ENCODE peak calls at places on chromosomes 16 and 17, in eight cellular contexts. F is vagina, W is AG04450, D is GM12865, B is fibroblast of villous mesenchyme, U is heart left ventricle, P is epithelial cell of esophagus, J is tibial artery. X is an unnamed sample.

GRCh38 chr17:58303981-58304734 is 23.4 kb upstream of the MPO start:
- DNase-seq in P (peak), W (no peak), U (peak), F (no peak), D (peak), B (peak), J (peak), X (peak)

GRCh38 chr17:42760652-42761581 is at the start of gene RAMP2:
- DNase-seq in U (peak), B (no peak), F (no peak), J (no peak), P (peak), D (peak), W (no peak), X (no peak)

GRCh38 chr17:68198931-68199836 is 48.7 kb upstream of the AMZ2 start:
- DNase-seq in F (peak), W (no peak), D (no peak), B (no peak), U (no peak), J (no peak), P (peak), X (peak)

GRCh38 chr17:18980682-18981384 is 23.7 kb downstream of the FAM83G start:
- DNase-seq in F (no peak), B (peak), W (no peak), D (no peak), P (no peak), U (no peak), J (no peak), X (no peak)

GRCh38 chr17:17391575-17392370 is 85.0 kb upstream of the MED9 start:
- DNase-seq in W (no peak), B (no peak), P (peak), F (no peak), J (no peak), D (peak), U (no peak), X (peak)

GRCh38 chr16:62276632-62277031 is 240.4 kb upstream of the CDH8 start:
- DNase-seq in D (no peak), W (no peak), F (no peak), P (no peak), J (no peak), B (no peak), U (no peak), X (no peak)

GRCh38 chr17:55642741-55643140 is 79.9 kb downstream of the TMEM100 start:
- DNase-seq in D (no peak), W (no peak), U (no peak), P (no peak), F (no peak), J (no peak), B (no peak), X (no peak)

GRCh38 chr17:67575325-67575724 is 142.4 kb upstream of the NOL11 start:
- DNase-seq in W (no peak), P (peak), U (no peak), J (no peak), D (peak), B (no peak), F (no peak), X (no peak)

GRCh38 chr16:89700649-89701424 is 668 bp downstream of the SPATA2L start:
- DNase-seq in P (peak), W (no peak), U (no peak), B (peak), J (no peak), F (no peak), D (peak), X (peak)

GRCh38 chr17:73546770-73547345 is 97.4 kb downstream of the SDK2 start:
- DNase-seq in D (peak), F (no peak), J (peak), B (peak), U (no peak), W (no peak), P (peak), X (no peak)

GRCh38 chr17:19335951-19336631 is 26.4 kb downstream of the B9D1 start:
- DNase-seq in P (no peak), B (no peak), U (no peak), J (no peak), W (no peak), D (no peak), F (no peak), X (no peak)

GRCh38 chr16:23863511-23864422 is 28.0 kb downstream of the PRKCB start:
- DNase-seq in W (no peak), U (no peak), P (no peak), D (peak), F (no peak), J (no peak), B (no peak), X (peak)

GRCh38 chr17:60525347-60525623 is 757 bp downstream of the APPBP2 start:
- DNase-seq in F (no peak), D (no peak), U (peak), B (peak), J (no peak), W (no peak), P (peak), X (no peak)

GRCh38 chr16:88719267-88719932 is 13.1 kb downstream of the CTU2 start:
- DNase-seq in W (no peak), P (no peak), F (no peak), D (no peak), J (no peak), U (no peak), B (no peak), X (no peak)

GRCh38 chr17:38915639-38915995 is 9.8 kb upstream of the LASP1NB start:
- DNase-seq in P (no peak), U (no peak), D (no peak), F (no peak), W (no peak), B (no peak), J (no peak), X (no peak)

GRCh38 chr17:798246-798645 is 16.1 kb downstream of the MRM3 start:
- DNase-seq in F (no peak), J (no peak), W (no peak), D (no peak), P (no peak), B (no peak), U (no peak), X (no peak)

GRCh38 chr16:165218-165538 is 600 bp upstream of the HBM start:
- DNase-seq in F (no peak), D (no peak), J (no peak), W (no peak), U (no peak), B (no peak), P (no peak), X (no peak)

GRCh38 chr17:79192503-79193500 is 118.2 kb downstream of the ENGASE start:
- DNase-seq in W (no peak), F (no peak), B (peak), D (peak), P (peak), U (peak), J (no peak), X (no peak)

GRCh38 chr17:78128616-78129384 is at the start of gene TMC6:
- DNase-seq in J (no peak), D (peak), P (peak), B (no peak), F (no peak), W (no peak), U (peak), X (peak)
- H3K4me3 ChIP-seq in J (peak), D (peak), P (peak), B (peak), F (peak), W (peak), U (peak), X (peak)

DNA sequence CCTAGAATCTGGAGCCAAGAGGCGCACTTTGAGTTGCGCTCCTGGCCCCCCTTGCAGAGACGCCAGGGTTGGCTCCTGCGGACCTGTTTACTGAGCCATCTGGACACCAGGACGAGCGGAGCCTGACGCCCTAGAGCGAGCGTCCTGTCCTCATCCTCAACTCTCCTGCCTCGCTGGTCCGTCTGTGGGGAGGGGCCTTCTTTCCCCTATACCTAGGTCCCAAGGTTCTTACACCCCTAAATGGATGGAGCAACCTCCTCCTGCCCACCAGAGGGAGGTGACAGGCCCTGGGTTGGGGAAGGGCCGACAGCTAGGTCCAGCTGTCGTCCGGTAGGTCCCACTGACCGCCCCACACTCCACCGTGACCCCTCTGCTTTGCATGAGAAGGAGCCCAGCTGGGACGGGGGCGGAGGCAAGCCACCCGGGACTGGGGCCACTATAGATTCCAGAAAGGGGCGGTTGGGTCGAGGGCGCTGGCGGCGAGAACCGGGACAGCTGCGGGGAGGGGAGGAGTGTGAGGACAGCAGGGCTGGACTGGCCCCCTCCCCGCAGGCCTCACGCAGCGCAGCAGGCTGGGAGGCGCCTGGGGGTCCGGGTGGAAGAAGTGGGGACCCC is 3.0 kb upstream of the LHX1 start:
- DNase-seq in P (no peak), F (no peak), J (no peak), D (no peak), W (no peak), U (no peak), B (no peak), X (no peak)
- H3K4me3 ChIP-seq in P (no peak), F (no peak), J (peak), D (no peak), W (no peak), U (peak), B (no peak), X (no peak)

GRCh38 chr17:49850772-49851386 is 3.0 kb upstream of the TAC4 start:
- DNase-seq in P (no peak), F (no peak), B (no peak), W (no peak), D (no peak), U (no peak), J (no peak), X (no peak)
- H3K4me3 ChIP-seq in P (peak), F (peak), B (peak), W (peak), D (peak), U (peak), J (peak), X (no peak)

DNA sequence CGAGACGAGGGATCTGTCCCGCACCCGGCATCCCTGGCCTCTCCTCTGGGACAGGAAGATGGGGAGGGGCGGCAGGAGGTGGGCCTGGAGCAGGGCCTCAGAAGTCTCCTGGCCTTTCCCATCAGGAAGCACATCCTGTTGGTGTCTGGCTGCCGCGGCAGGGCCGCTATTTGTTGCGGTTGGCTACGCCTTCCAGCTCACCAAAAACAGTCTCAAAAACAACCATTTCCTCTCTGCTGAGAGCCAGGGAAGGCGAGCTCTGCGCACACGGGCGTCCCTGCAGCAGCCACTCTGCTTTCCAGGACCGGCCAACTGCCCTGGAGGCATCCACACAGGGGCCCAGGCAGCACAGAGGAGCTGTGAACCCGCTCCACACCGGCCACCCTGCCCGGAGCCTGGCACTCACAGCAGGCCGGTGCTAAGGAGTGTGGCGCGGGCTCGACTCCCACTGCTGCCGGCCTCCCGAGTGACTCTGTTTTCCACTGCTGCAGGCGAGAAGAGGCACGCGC is at the start of gene TMEM204:
- DNase-seq in W (peak), B (peak), F (no peak), U (peak), D (peak), P (no peak), J (peak), X (peak)
- H3K4me3 ChIP-seq in W (peak), B (peak), F (peak), U (peak), D (no peak), P (no peak), J (peak), X (peak)

DNA sequence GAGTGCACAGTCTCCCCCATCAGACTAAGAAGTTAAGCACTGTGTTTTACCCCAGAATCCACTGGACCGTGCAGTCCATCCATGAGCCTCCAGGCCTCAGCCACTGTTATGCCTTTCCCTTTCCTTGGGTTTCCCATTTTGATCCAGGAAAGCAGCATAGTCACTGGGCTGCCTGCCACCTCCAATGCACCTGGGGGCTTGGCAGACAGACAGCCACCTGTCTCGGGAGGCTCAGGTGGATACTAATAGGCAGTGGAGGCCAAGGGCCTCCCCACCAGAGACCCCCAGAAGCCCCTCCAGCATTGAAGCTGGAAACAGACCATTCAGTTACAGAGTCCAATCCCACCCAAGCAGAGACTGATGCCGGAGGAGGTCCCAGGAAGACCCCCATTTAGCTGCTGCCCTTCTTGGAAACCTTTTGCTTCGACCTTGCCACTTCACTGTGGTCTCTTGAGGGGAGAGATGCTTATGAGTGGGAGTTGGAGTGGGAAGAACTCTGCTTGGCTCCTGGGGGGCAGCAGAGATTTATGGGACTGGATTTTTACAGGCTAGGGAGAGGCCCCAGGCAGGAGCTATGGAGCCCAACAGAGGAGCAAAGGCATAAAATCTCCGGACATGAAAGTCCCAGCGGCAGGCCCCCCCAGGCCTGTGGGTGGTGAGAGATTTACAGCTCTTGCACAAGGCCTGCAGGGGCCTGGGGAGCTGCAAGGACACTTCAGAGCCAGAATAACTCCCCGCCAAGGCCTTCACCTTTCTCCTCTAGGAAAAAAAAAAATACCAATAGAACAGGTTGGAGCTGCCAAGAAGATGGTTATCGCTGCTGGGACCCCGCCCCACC is 12.2 kb upstream of the SP2 start:
- DNase-seq in W (no peak), J (no peak), U (no peak), F (no peak), B (peak), D (no peak), P (no peak), X (no peak)
- H3K4me3 ChIP-seq in W (no peak), J (no peak), U (no peak), F (no peak), B (no peak), D (no peak), P (no peak), X (no peak)

GRCh38 chr17:7651097-7651958 is 602 bp downstream of the ATP1B2 start:
- DNase-seq in F (no peak), D (no peak), B (no peak), J (no peak), P (no peak), U (peak), W (no peak), X (no peak)

GRCh38 chr17:7654832-7655540 is 4.3 kb downstream of the ATP1B2 start:
- DNase-seq in P (no peak), B (no peak), U (no peak), W (no peak), F (no peak), D (no peak), J (no peak), X (no peak)

GRCh38 chr17:7652659-7653343 is 2.1 kb downstream of the ATP1B2 start:
- DNase-seq in F (no peak), J (no peak), W (no peak), D (no peak), P (no peak), U (no peak), B (no peak), X (no peak)

GRCh38 chr17:7650509-7651096 is at the start of gene ATP1B2:
- DNase-seq in U (peak), P (peak), J (peak), F (no peak), B (peak), D (peak), W (no peak), X (peak)

DNA sequence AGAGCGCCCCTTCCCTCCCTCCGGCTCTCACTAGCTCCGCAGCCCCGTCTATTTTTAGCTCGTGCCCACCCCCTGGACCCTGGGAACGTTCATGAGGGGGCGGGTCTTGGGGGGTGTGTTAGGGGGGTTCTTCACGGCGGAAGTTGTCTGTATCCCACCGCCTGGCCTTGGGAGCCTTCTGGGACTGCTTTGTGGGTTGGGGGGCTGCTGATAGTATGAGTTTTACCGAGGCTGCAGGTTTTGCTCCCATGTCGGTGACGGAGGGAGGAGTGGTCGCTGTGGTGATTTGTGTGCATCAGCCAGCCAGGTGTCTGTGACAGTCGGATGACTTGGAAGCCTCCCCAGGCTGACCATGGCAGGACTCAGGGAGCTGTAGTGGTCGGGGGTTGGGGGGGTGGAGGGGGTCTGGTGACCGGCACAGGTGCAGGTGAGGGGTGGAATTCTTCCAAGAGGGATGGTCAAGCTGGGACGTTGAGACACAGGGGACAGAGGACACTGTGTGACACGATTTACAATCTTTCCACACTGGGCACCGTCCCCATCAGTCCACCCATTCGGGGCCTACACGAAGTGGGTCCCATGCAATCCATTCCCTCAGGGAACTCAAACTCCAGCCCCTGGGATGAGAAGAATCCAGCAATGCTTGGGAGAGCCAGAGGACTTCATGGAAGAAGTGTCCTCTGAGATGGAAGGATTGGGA is 1.4 kb downstream of the ATP1B2 start:
- DNase-seq in W (no peak), F (no peak), D (no peak), U (no peak), J (no peak), P (no peak), B (no peak), X (no peak)
- H3K4me3 ChIP-seq in W (no peak), F (peak), D (no peak), U (peak), J (peak), P (no peak), B (no peak), X (no peak)

GRCh38 chr17:7043544-7044268 is at the start of gene SLC16A11:
- DNase-seq in W (no peak), J (peak), B (no peak), F (no peak), D (no peak), P (no peak), U (peak), X (no peak)
- H3K4me3 ChIP-seq in W (peak), J (peak), B (peak), F (peak), D (no peak), P (peak), U (peak), X (peak)